ENCODE peak calls at places on chromosomes 2 and 18, in nine cellular contexts. U is NB4, J is sigmoid colon, G is H54, A is endothelial cell of umbilical vein, K is H1, E is ovary, M is body of pancreas, B is uterus. P is an unnamed sample.

GRCh38 chr2:196239622-196240587 is 68.5 kb upstream of the STK17B start:
- DNase-seq in U (peak; percentile 97), J (peak; percentile 73), G (no peak), A (peak; percentile 84), K (no peak), E (no peak), M (peak; percentile 29), B (peak; percentile 42), P (peak; percentile 17)

GRCh38 chr18:26386002-26386401 is 159.8 kb downstream of the TAF4B start:
- DNase-seq in U (peak; percentile 20), J (no peak), G (no peak), A (peak; percentile 87), K (no peak), E (no peak), M (no peak), B (no peak), P (no peak)

GRCh38 chr2:227804970-227805369 is 8.7 kb upstream of the CCL20 start:
- DNase-seq in U (peak; percentile 89), J (no peak), G (no peak), A (no peak), K (no peak), E (no peak), M (no peak), B (no peak), P (no peak)

GRCh38 chr2:55167630-55167967 is 64.5 kb downstream of the CLHC1 start:
- DNase-seq in U (no peak), J (no peak), G (no peak), A (no peak), K (no peak), E (no peak), M (no peak), B (no peak), P (no peak)

GRCh38 chr2:241775223-241776177 is 1.1 kb upstream of the GAL3ST2 start:
- DNase-seq in U (no peak), J (peak; percentile 57), G (peak; percentile 54), A (no peak), K (no peak), E (no peak), M (no peak), B (no peak), P (no peak)

GRCh38 chr18:29083545-29083944 is 906.6 kb upstream of the CDH2 start:
- DNase-seq in U (no peak), J (no peak), G (no peak), A (no peak), K (no peak), E (no peak), M (no peak), B (no peak), P (no peak)

GRCh38 chr2:68774569-68775271 is 40.1 kb downstream of the ARHGAP25 start:
- DNase-seq in U (peak; percentile 97), J (peak; percentile 74), G (no peak), A (peak; percentile 77), K (no peak), E (peak; percentile 75), M (peak; percentile 30), B (peak; percentile 66), P (peak; percentile 32)

GRCh38 chr2:237691200-237691907 is 64.0 kb downstream of the LRRFIP1 start:
- DNase-seq in U (no peak), J (no peak), G (no peak), A (no peak), K (no peak), E (no peak), M (peak; percentile 49), B (no peak), P (peak; percentile 52)

GRCh38 chr2:170361359-170361936 is 183.5 kb downstream of the MYO3B start:
- DNase-seq in U (peak; percentile 70), J (no peak), G (peak; percentile 12), A (peak; percentile 75), K (peak; percentile 21), E (no peak), M (peak; percentile 59), B (no peak), P (peak; percentile 78)

GRCh38 chr18:59902180-59902992 is 2.6 kb downstream of the PMAIP1 start:
- DNase-seq in U (no peak), J (no peak), G (no peak), A (peak; percentile 46), K (no peak), E (no peak), M (no peak), B (no peak), P (peak; percentile 52)

GRCh38 chr2:101120124-101120996 is 30.8 kb downstream of the TBC1D8 start:
- DNase-seq in U (peak; percentile 88), J (peak; percentile 84), G (no peak), A (peak; percentile 76), K (no peak), E (no peak), M (peak; percentile 98), B (peak; percentile 78), P (no peak)

GRCh38 chr2:9800975-9801723 is 42.1 kb upstream of the TAF1B start:
- DNase-seq in U (peak; percentile 80), J (no peak), G (peak; percentile 58), A (no peak), K (no peak), E (no peak), M (no peak), B (no peak), P (no peak)

GRCh38 chr2:19865151-19865550 is 36.6 kb downstream of the TTC32 start:
- DNase-seq in U (no peak), J (no peak), G (no peak), A (no peak), K (no peak), E (no peak), M (no peak), B (no peak), P (peak; percentile 7)

GRCh38 chr2:179861027-179861776 is at the start of gene ZNF385B:
- DNase-seq in U (no peak), J (peak; percentile 63), G (peak; percentile 13), A (peak; percentile 5), K (peak; percentile 15), E (peak; percentile 53), M (peak; percentile 16), B (no peak), P (peak; percentile 9)

GRCh38 chr2:215354771-215355695 is 43.2 kb downstream of the ATIC start:
- DNase-seq in U (no peak), J (no peak), G (no peak), A (no peak), K (no peak), E (no peak), M (no peak), B (no peak), P (no peak)

GRCh38 chr2:238684362-238685326 is 163.2 kb upstream of the TWIST2 start:
- DNase-seq in U (peak; percentile 18), J (peak; percentile 90), G (peak; percentile 78), A (peak; percentile 16), K (no peak), E (no peak), M (peak; percentile 44), B (peak; percentile 87), P (no peak)

DNA sequence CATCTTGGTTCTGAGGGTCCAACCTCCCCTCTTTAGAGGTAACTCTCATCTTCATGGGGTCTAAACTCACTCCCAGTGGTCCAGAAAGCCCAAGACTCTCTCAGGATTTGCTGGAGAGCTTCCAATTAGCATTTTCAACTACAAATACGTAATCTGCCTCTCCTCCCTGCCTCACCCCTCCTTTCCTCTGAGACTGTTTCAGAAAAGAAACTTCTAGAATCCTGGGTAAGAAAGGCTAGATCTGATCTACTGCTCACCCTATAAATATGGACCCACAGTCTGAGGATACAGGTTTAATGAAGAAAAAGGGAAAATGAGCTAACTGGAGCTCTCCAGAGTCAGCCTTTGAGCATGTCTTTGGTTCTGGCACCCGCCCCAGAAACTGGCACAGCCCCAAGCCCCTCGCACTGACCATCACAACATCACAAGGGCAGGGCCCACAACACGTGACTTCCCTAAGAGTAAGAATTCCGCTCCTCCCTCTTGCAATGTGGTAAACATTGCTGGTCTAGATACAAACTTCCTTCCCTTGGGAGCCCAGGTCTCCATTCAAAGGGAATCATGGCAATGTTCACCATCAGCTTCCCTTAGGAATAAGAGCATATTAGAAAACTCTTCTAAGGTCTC is 21.7 kb upstream of the IHH start:
- DNase-seq in U (no peak), J (no peak), G (no peak), A (no peak), K (no peak), E (no peak), M (no peak), B (no peak), P (no peak)
- TF ChIP-seq POLR2A in U (no peak), J (no peak), G (no peak), A (no peak), K (no peak), E (no peak), M (no peak), B (no peak), P (no peak)

DNA sequence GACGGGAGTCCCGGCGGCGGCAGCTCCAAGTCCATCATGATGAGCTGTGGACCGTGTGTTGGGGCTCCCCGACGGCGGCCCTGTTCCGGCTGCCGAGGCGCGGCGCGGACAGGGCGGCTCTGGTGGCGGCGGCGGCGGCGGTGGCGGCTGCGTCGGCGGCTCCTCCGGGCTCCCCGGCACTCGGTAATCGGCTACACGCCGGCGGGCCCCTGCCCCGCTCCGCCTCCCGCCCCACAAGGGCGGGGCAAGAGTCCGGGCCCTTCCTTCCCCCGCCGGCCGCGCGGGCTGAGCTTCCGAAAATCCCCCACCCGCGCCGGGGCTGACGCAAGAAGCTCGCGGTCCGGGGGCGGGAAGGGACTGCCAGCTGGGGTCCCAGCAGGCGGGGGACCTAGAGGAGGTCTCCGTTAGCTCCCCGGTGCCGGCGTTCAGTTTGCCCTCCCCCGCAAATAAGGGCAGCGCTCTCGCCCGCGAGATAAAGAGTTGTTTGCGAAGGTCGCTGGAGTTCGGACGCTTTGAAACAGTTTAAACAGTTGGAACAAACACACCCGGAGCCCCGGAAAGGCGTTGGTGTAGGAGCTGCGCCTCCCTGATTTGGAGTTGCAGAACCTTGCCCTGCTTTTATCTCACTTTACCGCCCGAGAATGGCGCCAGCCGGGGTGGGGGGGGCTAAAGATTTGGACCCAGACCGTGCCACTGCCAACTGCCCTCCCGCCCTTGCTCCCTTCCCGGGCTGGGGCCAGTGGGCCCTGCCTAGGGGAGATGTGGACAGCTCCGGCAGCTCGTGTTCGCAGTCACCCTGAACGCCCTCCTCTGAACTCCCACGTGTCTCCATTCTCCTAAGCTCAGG is at the start of gene NFE2L2:
- DNase-seq in U (peak; percentile 98), J (peak; percentile 97), G (peak; percentile 68), A (peak; percentile 89), K (peak; percentile 17), E (peak; percentile 98), M (peak; percentile 90), B (peak; percentile 94), P (peak; percentile 93)
- TF ChIP-seq POLR2A in U (peak; percentile 10), J (peak; percentile 98), G (peak; percentile 63), A (peak; percentile 5), K (peak; percentile 72), E (peak; percentile 97), M (peak; percentile 97), B (peak; percentile 99), P (peak; percentile 65)

GRCh38 chr2:25927357-25927756 is 49.1 kb upstream of the ASXL2 start:
- DNase-seq in U (no peak), J (no peak), G (no peak), A (no peak), K (no peak), E (no peak), M (no peak), B (no peak), P (no peak)
- TF ChIP-seq POLR2A in U (no peak), J (no peak), G (no peak), A (no peak), K (no peak), E (no peak), M (no peak), B (no peak), P (no peak)

DNA sequence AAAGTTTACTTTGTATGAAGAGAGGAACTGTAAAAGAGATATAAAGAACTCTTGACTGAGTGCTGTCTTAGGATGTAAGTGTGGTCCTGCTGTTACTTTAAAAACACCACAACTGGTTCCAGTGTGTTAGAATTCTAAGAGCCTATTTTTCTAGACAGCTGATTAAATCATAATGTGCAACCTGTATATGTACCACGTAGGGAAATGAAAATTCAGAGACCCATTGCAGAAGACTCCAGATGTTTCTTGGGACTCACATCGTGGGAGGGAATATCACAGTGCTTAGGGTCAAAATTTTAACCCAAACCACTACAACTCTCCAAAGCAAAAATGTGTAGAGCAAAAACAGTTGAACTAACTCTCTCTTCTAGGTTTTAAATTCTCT is 173.1 kb upstream of the RBMS1 start:
- DNase-seq in U (no peak), J (no peak), G (no peak), A (no peak), K (no peak), E (no peak), M (no peak), B (no peak), P (no peak)
- TF ChIP-seq POLR2A in U (no peak), J (no peak), G (no peak), A (no peak), K (no peak), E (no peak), M (no peak), B (no peak), P (no peak)

P was measured in erythroblast.